ENCODE peak calls at places on chromosomes 11 and 22, in six cellular contexts. D is cardiac muscle cell; N is A549; O is naive thymus-derived CD4-positive, alpha-beta T cell; S is heart right ventricle; T is sigmoid colon. Q is an unnamed sample.

GRCh38 chr11:19867064-19867463 is 154.4 kb downstream of the NAV2 start:
- DNase-seq in N (no peak), T (no peak), D (no peak), S (no peak), O (no peak), Q (no peak)

GRCh38 chr11:15507592-15507991 is 392.9 kb downstream of the INSC start:
- DNase-seq in T (no peak), S (no peak), N (peak; percentile 46), O (no peak), D (no peak), Q (no peak)

GRCh38 chr11:47869548-47870393 is 21.6 kb upstream of the NUP160 start:
- DNase-seq in N (peak; percentile 58), T (no peak), D (no peak), S (no peak), O (no peak), Q (peak; percentile 25)

GRCh38 chr11:62421996-62422395 is 3.2 kb downstream of the SCGB1A1 start:
- DNase-seq in O (no peak), S (no peak), T (no peak), D (no peak), N (no peak), Q (no peak)

GRCh38 chr11:72872012-72872411 is 57.8 kb downstream of the ATG16L2 start:
- DNase-seq in N (no peak), D (no peak), T (no peak), O (no peak), S (no peak), Q (no peak)

GRCh38 chr22:49303061-49303735 is 524.5 kb downstream of the BRD1 start:
- DNase-seq in N (no peak), S (no peak), O (no peak), D (no peak), T (no peak), Q (no peak)

GRCh38 chr22:45889539-45890350 is 87.2 kb downstream of the WNT7B start:
- DNase-seq in N (no peak), D (peak; percentile 36), S (peak; percentile 11), O (no peak), T (no peak), Q (peak; percentile 15)

GRCh38 chr22:45318558-45319318 is 9.0 kb downstream of the FAM118A start:
- DNase-seq in N (no peak), T (no peak), S (no peak), O (no peak), D (peak; percentile 66), Q (peak; percentile 17)

GRCh38 chr11:26335903-26336302 is 4.0 kb downstream of the ANO3 start:
- DNase-seq in S (no peak), N (no peak), T (no peak), O (no peak), D (no peak), Q (peak; percentile 75)

GRCh38 chr11:102383839-102384238 is 36.8 kb downstream of the BIRC2 start:
- DNase-seq in T (no peak), D (peak; percentile 14), N (no peak), S (no peak), O (no peak), Q (no peak)

GRCh38 chr11:86637976-86638375 is 34.4 kb downstream of the ME3 start:
- DNase-seq in N (no peak), S (no peak), D (no peak), T (no peak), O (peak; percentile 27), Q (no peak)

GRCh38 chr22:46830841-46831240 is 68.4 kb downstream of the TBC1D22A start:
- DNase-seq in D (no peak), O (no peak), T (no peak), N (peak; percentile 24), S (no peak), Q (peak; percentile 23)

GRCh38 chr11:114685097-114685496 is 6.8 kb downstream of the NXPE2 start:
- DNase-seq in S (no peak), O (no peak), T (no peak), D (no peak), N (no peak), Q (no peak)

GRCh38 chr11:3043315-3043871 is 13.8 kb downstream of the CARS1 start:
- DNase-seq in T (peak; percentile 94), D (peak; percentile 53), O (no peak), S (peak; percentile 75), N (no peak), Q (peak; percentile 32)

GRCh38 chr11:67117667-67118058 is 1.4 kb upstream of the KDM2A start:
- DNase-seq in O (no peak), D (peak; percentile 52), S (peak; percentile 48), T (peak; percentile 68), N (no peak), Q (peak; percentile 24)

GRCh38 chr11:93796424-93796823 is 12.3 kb downstream of the MED17 start:
- DNase-seq in T (no peak), S (no peak), O (no peak), D (no peak), N (no peak), Q (no peak)

GRCh38 chr11:93791493-93791892 is 7.4 kb downstream of the MED17 start:
- DNase-seq in T (no peak), O (no peak), D (peak; percentile 47), S (no peak), N (no peak), Q (peak; percentile 65)

GRCh38 chr11:93796832-93797231 is 12.8 kb downstream of the MED17 start:
- DNase-seq in D (no peak), T (no peak), O (no peak), S (no peak), N (no peak), Q (no peak)
- H3K4me3 ChIP-seq in D (no peak overlapping the region), T (no peak overlapping the region), O (no peak overlapping the region), S (no peak overlapping the region), N (no peak overlapping the region), Q (no peak overlapping the region)

GRCh38 chr22:38758276-38758945 is 2.6 kb upstream of the SUN2 start:
- DNase-seq in N (no peak), O (peak; percentile 78), T (no peak), S (no peak), D (no peak), Q (no peak)

GRCh38 chr22:38755911-38756532 is at the start of gene SUN2:
- DNase-seq in D (peak; percentile 89), N (peak; percentile 81), S (peak; percentile 96), T (peak; percentile 97), O (peak; percentile 98), Q (peak; percentile 83)

GRCh38 chr22:38759005-38759404 is 3.2 kb upstream of the SUN2 start:
- DNase-seq in D (no peak), O (no peak), N (no peak), S (no peak), T (no peak), Q (no peak)

GRCh38 chr22:38756631-38757463 is 1.0 kb upstream of the SUN2 start:
- DNase-seq in D (no peak), N (no peak), T (no peak), O (peak; percentile 40), S (no peak), Q (no peak)

GRCh38 chr22:38757464-38757757 is 1.6 kb upstream of the SUN2 start:
- DNase-seq in D (no peak), N (no peak), O (no peak), S (no peak), T (no peak), Q (no peak)
- H3K4me3 ChIP-seq in D (no peak overlapping the region), N (no peak overlapping the region), O (peak overlapping the region; percentile 77), S (no peak overlapping the region), T (no peak overlapping the region), Q (no peak overlapping the region)

GRCh38 chr11:13011366-13012036 is 2.4 kb downstream of the RASSF10 start:
- DNase-seq in T (no peak), D (no peak), O (no peak), N (no peak), S (no peak), Q (no peak)
- H3K4me3 ChIP-seq in T (no peak overlapping the region), D (peak overlapping the region; percentile 25), O (no peak overlapping the region), N (peak overlapping the region; percentile 66), S (peak overlapping the region; percentile 14), Q (no peak overlapping the region)

DNA sequence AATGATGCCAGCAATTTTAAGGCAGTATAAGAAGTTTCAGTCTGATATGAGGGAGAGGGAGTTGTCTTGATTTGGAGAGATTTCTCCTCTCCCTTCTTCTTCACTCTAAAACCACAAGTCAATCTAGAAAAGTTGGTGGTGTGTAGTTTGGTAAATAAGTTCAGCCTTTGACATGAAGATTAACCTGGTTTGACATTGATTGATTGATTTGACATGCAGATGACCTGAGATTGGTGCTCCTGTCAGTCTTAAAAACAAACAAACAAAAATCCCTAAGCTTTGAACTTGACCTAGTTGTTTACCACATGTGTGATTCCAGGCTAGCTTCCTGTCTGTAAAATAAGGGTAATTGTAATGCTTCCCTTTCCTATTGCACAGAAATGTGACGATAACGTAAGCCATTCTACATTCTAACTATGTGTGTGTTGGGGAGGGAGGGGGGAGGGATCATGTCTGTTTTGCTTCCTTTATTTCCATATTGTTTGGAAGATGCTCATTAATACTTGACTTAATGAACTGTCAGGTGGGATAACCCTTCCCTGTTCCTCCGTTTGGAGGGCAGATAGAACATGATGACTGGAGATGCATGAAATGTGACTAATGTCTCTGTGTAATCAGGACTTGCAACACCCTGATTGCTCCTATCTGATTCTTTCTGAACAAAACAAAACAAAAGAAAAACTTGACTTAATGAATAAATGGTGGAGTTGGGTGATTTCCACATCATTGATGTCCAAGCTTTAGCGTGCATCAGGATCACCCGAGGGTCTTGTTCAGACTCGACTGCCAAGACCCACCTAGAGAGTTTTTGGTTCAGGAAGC is 106.0 kb upstream of the CLMP start:
- DNase-seq in T (no peak), O (no peak), S (no peak), N (peak; percentile 13), D (peak; percentile 74), Q (peak; percentile 64)
- H3K4me3 ChIP-seq in T (peak overlapping the region; percentile 36), O (peak overlapping the region; percentile 40), S (peak overlapping the region; percentile 33), N (no peak overlapping the region), D (no peak overlapping the region), Q (no peak overlapping the region)

GRCh38 chr11:33779849-33780528 is 5.7 kb upstream of the FBXO3 start:
- DNase-seq in S (no peak), T (no peak), N (no peak), D (peak; percentile 84), O (no peak), Q (peak; percentile 82)
- H3K4me3 ChIP-seq in S (no peak overlapping the region), T (no peak overlapping the region), N (no peak overlapping the region), D (no peak overlapping the region), O (no peak overlapping the region), Q (no peak overlapping the region)

GRCh38 chr11:36596880-36597279 is 1.2 kb downstream of the RAG2 start:
- DNase-seq in T (no peak), D (no peak), O (no peak), S (no peak), N (no peak), Q (no peak)
- H3K4me3 ChIP-seq in T (no peak overlapping the region), D (no peak overlapping the region), O (no peak overlapping the region), S (no peak overlapping the region), N (no peak overlapping the region), Q (no peak overlapping the region)

GRCh38 chr11:35632301-35632700 is 14.0 kb downstream of the FJX1 start:
- DNase-seq in N (peak; percentile 30), S (no peak), D (no peak), O (no peak), T (no peak), Q (no peak)

GRCh38 chr11:35629511-35629910 is 11.3 kb downstream of the FJX1 start:
- DNase-seq in T (no peak), S (no peak), D (no peak), N (no peak), O (no peak), Q (no peak)

GRCh38 chr11:35633827-35634226 is 15.6 kb downstream of the FJX1 start:
- DNase-seq in S (no peak), D (no peak), O (no peak), N (no peak), T (no peak), Q (no peak)

GRCh38 chr11:35626511-35626910 is 8.3 kb downstream of the FJX1 start:
- DNase-seq in D (no peak), T (no peak), N (no peak), O (no peak), S (no peak), Q (no peak)

GRCh38 chr11:35629914-35630313 is 11.7 kb downstream of the FJX1 start:
- DNase-seq in D (peak; percentile 96), N (peak; percentile 85), T (no peak), O (no peak), S (no peak), Q (peak; percentile 96)
- H3K4me3 ChIP-seq in D (no peak overlapping the region), N (no peak overlapping the region), T (no peak overlapping the region), O (no peak overlapping the region), S (no peak overlapping the region), Q (no peak overlapping the region)

Q was measured in cardiac fibroblast.